ENCODE peak calls at places on chromosomes 5 and 9, in five cellular contexts. D is mesenchymal stem cell, W is H9, O is H1, H is trophoblast cell. B is an unnamed sample.

GRCh38 chr9:101512116-101512515 is 21.5 kb upstream of the RNF20 start:
- DNase-seq in O (no peak), H (no peak), W (no peak), D (no peak), B (no peak)

GRCh38 chr5:54301215-54301614 is 9.2 kb downstream of the ARL15 start:
- DNase-seq in O (no peak), D (no peak), W (no peak), H (peak; percentile 16), B (peak; percentile 10)

GRCh38 chr9:113599647-113600476 is 136.3 kb downstream of the RGS3 start:
- DNase-seq in D (peak; percentile 95), W (peak; percentile 69), H (no peak), O (no peak), B (peak; percentile 93)

GRCh38 chr5:135488727-135489465 is 36.7 kb upstream of the TIFAB start:
- DNase-seq in W (peak; percentile 91), H (no peak), O (peak; percentile 84), D (peak; percentile 18), B (peak; percentile 73)

GRCh38 chr5:9562101-9562500 is 16.2 kb upstream of the SEMA5A start:
- DNase-seq in O (no peak), H (peak; percentile 77), W (peak; percentile 36), D (peak; percentile 13), B (no peak)

GRCh38 chr9:97807681-97808080 is 45.3 kb upstream of the FOXE1 start:
- DNase-seq in O (no peak), H (no peak), W (no peak), D (no peak), B (no peak)

GRCh38 chr5:109413463-109413862 is 3.7 kb upstream of the PJA2 start:
- DNase-seq in D (peak; percentile 90), H (no peak), O (no peak), W (no peak), B (peak; percentile 58)

GRCh38 chr5:37859805-37860204 is 20.0 kb upstream of the GDNF start:
- DNase-seq in D (no peak), W (no peak), H (no peak), O (no peak), B (no peak)

GRCh38 chr5:10599828-10600227 is 36.0 kb downstream of the ANKRD33B start:
- DNase-seq in O (no peak), H (no peak), D (peak; percentile 62), W (no peak), B (peak; percentile 78)

GRCh38 chr9:112224401-112225289 is 49.5 kb upstream of the SUSD1 start:
- DNase-seq in O (no peak), H (no peak), W (no peak), D (peak; percentile 41), B (peak; percentile 93)

GRCh38 chr5:154159343-154159742 is 31.2 kb upstream of the GALNT10 start:
- DNase-seq in D (no peak), O (no peak), H (no peak), W (no peak), B (peak; percentile 42)

GRCh38 chr9:27784999-27785713 is 211.9 kb upstream of the C9orf72 start:
- DNase-seq in D (peak; percentile 8), W (no peak), O (no peak), H (no peak), B (no peak)

GRCh38 chr5:58759745-58760144 is 176.9 kb downstream of the RAB3C start:
- DNase-seq in D (no peak), O (no peak), H (no peak), W (no peak), B (no peak)

GRCh38 chr5:148268556-148268955 is at the start of gene SPINK13:
- DNase-seq in O (no peak), W (no peak), D (peak; percentile 82), H (peak; percentile 44), B (peak; percentile 64)

GRCh38 chr9:79570449-79571308 is 1.1 kb upstream of the TLE4 start:
- DNase-seq in H (peak; percentile 45), W (peak; percentile 61), O (peak; percentile 80), D (peak; percentile 66), B (peak; percentile 63)

GRCh38 chr9:89215342-89215741 is 36.7 kb upstream of the SHC3 start:
- DNase-seq in H (no peak), D (peak; percentile 3), O (peak; percentile 36), W (no peak), B (no peak)

GRCh38 chr5:139514486-139514856 is 31.9 kb upstream of the STING1 start:
- DNase-seq in D (no peak), O (no peak), W (no peak), H (no peak), B (no peak)

GRCh38 chr5:97231025-97231636 is 48.1 kb upstream of the RIOK2 start:
- DNase-seq in W (peak; percentile 30), O (no peak), D (peak; percentile 77), H (peak; percentile 91), B (peak; percentile 86)

GRCh38 chr9:6925841-6926240 is 168.1 kb downstream of the KDM4C start:
- DNase-seq in D (no peak), W (no peak), O (no peak), H (peak; percentile 50), B (no peak)

GRCh38 chr5:128586848-128587247 is 48.8 kb upstream of the FBN2 start:
- DNase-seq in O (no peak), W (no peak), H (no peak), D (no peak), B (peak; percentile 43)

GRCh38 chr9:136586391-136586790 is 40.5 kb upstream of the NOTCH1 start:
- DNase-seq in D (no peak), H (no peak), W (no peak), O (no peak), B (no peak)
- H4K91ac ChIP-seq in D (peak overlapping the region; percentile 34), H (no peak overlapping the region), W (no peak overlapping the region), O (peak overlapping the region; percentile 100), B (no peak overlapping the region)

GRCh38 chr5:116488334-116488733 is 86.3 kb downstream of the SEMA6A start:
- DNase-seq in H (peak; percentile 20), W (no peak), O (no peak), D (no peak), B (peak; percentile 19)

GRCh38 chr5:116482394-116482793 is 92.2 kb downstream of the SEMA6A start:
- DNase-seq in H (no peak), W (no peak), D (peak; percentile 19), O (no peak), B (peak; percentile 57)

GRCh38 chr5:116484645-116485044 is 90.0 kb downstream of the SEMA6A start:
- DNase-seq in H (no peak), D (no peak), O (no peak), W (no peak), B (no peak)

GRCh38 chr5:116486588-116486987 is 88.0 kb downstream of the SEMA6A start:
- DNase-seq in H (no peak), O (no peak), D (no peak), W (no peak), B (no peak)

DNA sequence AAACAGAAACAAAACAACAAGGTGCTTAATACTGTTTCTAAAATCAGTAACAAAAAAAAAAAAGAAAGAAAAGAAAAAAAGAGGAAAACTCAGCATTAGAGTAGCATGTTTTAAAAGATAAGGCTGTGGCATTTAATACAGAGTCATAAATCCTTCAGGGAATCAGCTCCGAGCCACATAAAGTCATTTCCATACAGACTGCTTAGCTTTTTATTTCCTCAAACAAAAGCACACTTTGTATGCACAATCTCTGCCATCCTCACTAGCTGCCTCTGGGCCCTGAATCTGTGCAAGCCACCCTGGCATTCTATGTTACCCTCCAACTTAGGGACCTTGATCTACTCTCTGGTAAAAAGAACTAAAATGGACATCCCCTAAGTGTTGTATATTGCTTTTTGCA is 87.6 kb downstream of the SEMA6A start:
- DNase-seq in W (no peak), H (no peak), O (no peak), D (no peak), B (no peak)
- H2AK5ac ChIP-seq in W (no peak overlapping the region), H (no peak overlapping the region), O (no peak overlapping the region), D (no peak overlapping the region), B (no peak overlapping the region)

DNA sequence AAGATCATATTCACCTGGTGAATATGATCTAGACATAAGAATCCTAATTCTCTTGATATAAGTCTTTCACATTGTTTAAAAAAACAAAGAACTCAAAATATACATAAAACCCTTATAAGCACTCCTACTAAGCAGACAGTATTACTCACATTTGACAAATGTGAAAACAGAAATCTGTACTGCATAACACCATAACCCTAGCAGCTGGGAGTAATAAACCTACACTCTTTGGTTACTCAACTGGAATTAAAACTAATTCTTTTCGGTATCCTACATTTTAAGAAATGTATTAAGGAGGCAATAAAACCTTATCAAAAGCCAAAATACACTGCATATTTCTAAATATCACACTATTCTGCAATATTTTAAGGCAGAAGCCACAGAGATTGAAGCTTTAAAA is 6.9 kb downstream of the AUH start:
- DNase-seq in D (no peak), W (no peak), H (no peak), O (no peak), B (peak; percentile 43)
- H4K91ac ChIP-seq in D (no peak overlapping the region), W (no peak overlapping the region), H (no peak overlapping the region), O (no peak overlapping the region), B (no peak overlapping the region)

GRCh38 chr5:180631549-180632392 is 17.6 kb downstream of the FLT4 start:
- DNase-seq in H (no peak), D (no peak), O (no peak), W (no peak), B (no peak)

GRCh38 chr5:180629703-180630382 is 19.6 kb downstream of the FLT4 start:
- DNase-seq in H (no peak), D (no peak), W (no peak), O (no peak), B (no peak)

GRCh38 chr5:180628211-180628610 is 21.2 kb downstream of the FLT4 start:
- DNase-seq in H (no peak), D (no peak), O (no peak), W (no peak), B (no peak)

GRCh38 chr5:180628827-180629702 is 20.3 kb downstream of the FLT4 start:
- DNase-seq in W (no peak), D (no peak), H (no peak), O (no peak), B (no peak)

GRCh38 chr5:180630426-180630825 is 19.0 kb downstream of the FLT4 start:
- DNase-seq in W (no peak), O (no peak), H (no peak), D (no peak), B (no peak)
- H2AK5ac ChIP-seq in W (no peak overlapping the region), O (no peak overlapping the region), H (no peak overlapping the region), D (no peak overlapping the region), B (no peak overlapping the region)